ENCODE peak calls at places on chromosomes 4 and X, in nine cellular contexts. One of them, this sample, is unnamed.

GRCh38 chr4:87559090-87559837 is 30.1 kb upstream of the SPARCL1 start:
- DNase-seq in cardiac muscle cell: peak; percentile 24
- DNase-seq in left ventricle myocardium inferior: no peak
- DNase-seq in breast epithelium: peak; percentile 35
- DNase-seq in cardiac fibroblast: no peak
- DNase-seq in GM10248: no peak
- DNase-seq in CD4-positive, alpha-beta T cell: no peak
- DNase-seq in bronchial epithelial cell: no peak
- DNase-seq in endothelial cell: no peak
- DNase-seq in this sample: no peak

GRCh38 chr4:7324651-7325121 is 110.0 kb downstream of the PSAPL1 start:
- DNase-seq in cardiac muscle cell: no peak
- DNase-seq in endothelial cell: no peak
- DNase-seq in left ventricle myocardium inferior: no peak
- DNase-seq in GM10248: no peak
- DNase-seq in CD4-positive, alpha-beta T cell: no peak
- DNase-seq in breast epithelium: no peak
- DNase-seq in cardiac fibroblast: no peak
- DNase-seq in bronchial epithelial cell: no peak
- DNase-seq in this sample: no peak

GRCh38 chrX:117768861-117769604 is 347.6 kb downstream of the KLHL13 start:
- DNase-seq in endothelial cell: no peak
- DNase-seq in left ventricle myocardium inferior: no peak
- DNase-seq in bronchial epithelial cell: no peak
- DNase-seq in cardiac muscle cell: no peak
- DNase-seq in GM10248: no peak
- DNase-seq in CD4-positive, alpha-beta T cell: no peak
- DNase-seq in cardiac fibroblast: no peak
- DNase-seq in breast epithelium: no peak
- DNase-seq in this sample: no peak

GRCh38 chr4:165208322-165208652 is 926 bp downstream of the KLHL2 start:
- DNase-seq in CD4-positive, alpha-beta T cell: no peak
- DNase-seq in breast epithelium: peak; percentile 31
- DNase-seq in GM10248: no peak
- DNase-seq in cardiac muscle cell: no peak
- DNase-seq in cardiac fibroblast: no peak
- DNase-seq in bronchial epithelial cell: no peak
- DNase-seq in left ventricle myocardium inferior: no peak
- DNase-seq in endothelial cell: no peak
- DNase-seq in this sample: no peak

GRCh38 chr4:54586343-54586953 is 71.3 kb upstream of the KIT start:
- DNase-seq in bronchial epithelial cell: peak; percentile 47
- DNase-seq in CD4-positive, alpha-beta T cell: no peak
- DNase-seq in breast epithelium: no peak
- DNase-seq in cardiac muscle cell: no peak
- DNase-seq in left ventricle myocardium inferior: no peak
- DNase-seq in GM10248: no peak
- DNase-seq in cardiac fibroblast: peak; percentile 6
- DNase-seq in endothelial cell: no peak
- DNase-seq in this sample: no peak

GRCh38 chrX:126237524-126237923 is 71.4 kb upstream of the DCAF12L2 start:
- DNase-seq in GM10248: no peak
- DNase-seq in left ventricle myocardium inferior: no peak
- DNase-seq in cardiac fibroblast: no peak
- DNase-seq in cardiac muscle cell: no peak
- DNase-seq in CD4-positive, alpha-beta T cell: no peak
- DNase-seq in endothelial cell: no peak
- DNase-seq in bronchial epithelial cell: no peak
- DNase-seq in breast epithelium: no peak
- DNase-seq in this sample: no peak

GRCh38 chr4:174198396-174199179 is 84.9 kb downstream of the FBXO8 start:
- DNase-seq in CD4-positive, alpha-beta T cell: no peak
- DNase-seq in cardiac muscle cell: no peak
- DNase-seq in bronchial epithelial cell: peak; percentile 53
- DNase-seq in cardiac fibroblast: peak; percentile 96
- DNase-seq in GM10248: no peak
- DNase-seq in left ventricle myocardium inferior: no peak
- DNase-seq in endothelial cell: no peak
- DNase-seq in breast epithelium: no peak
- DNase-seq in this sample: no peak

GRCh38 chr4:129345680-129346079 is 249.7 kb downstream of the C4orf33 start:
- DNase-seq in bronchial epithelial cell: no peak
- DNase-seq in endothelial cell: no peak
- DNase-seq in cardiac muscle cell: no peak
- DNase-seq in GM10248: no peak
- DNase-seq in left ventricle myocardium inferior: no peak
- DNase-seq in CD4-positive, alpha-beta T cell: no peak
- DNase-seq in cardiac fibroblast: no peak
- DNase-seq in breast epithelium: no peak
- DNase-seq in this sample: no peak

GRCh38 chrX:17032351-17032750 is 85.9 kb downstream of the REPS2 start:
- DNase-seq in GM10248: no peak
- DNase-seq in cardiac fibroblast: peak; percentile 59
- DNase-seq in CD4-positive, alpha-beta T cell: no peak
- DNase-seq in left ventricle myocardium inferior: no peak
- DNase-seq in endothelial cell: no peak
- DNase-seq in bronchial epithelial cell: peak; percentile 75
- DNase-seq in breast epithelium: no peak
- DNase-seq in cardiac muscle cell: no peak
- DNase-seq in this sample: no peak

GRCh38 chr4:158162637-158163036 is 10.2 kb downstream of the GASK1B start:
- DNase-seq in breast epithelium: no peak
- DNase-seq in CD4-positive, alpha-beta T cell: no peak
- DNase-seq in left ventricle myocardium inferior: no peak
- DNase-seq in GM10248: no peak
- DNase-seq in cardiac muscle cell: no peak
- DNase-seq in cardiac fibroblast: peak; percentile 55
- DNase-seq in bronchial epithelial cell: no peak
- DNase-seq in endothelial cell: no peak
- DNase-seq in this sample: no peak

GRCh38 chr4:91256043-91256442 is 1047.7 kb upstream of the GRID2 start:
- DNase-seq in left ventricle myocardium inferior: no peak
- DNase-seq in cardiac muscle cell: no peak
- DNase-seq in cardiac fibroblast: no peak
- DNase-seq in GM10248: no peak
- DNase-seq in breast epithelium: no peak
- DNase-seq in endothelial cell: no peak
- DNase-seq in bronchial epithelial cell: no peak
- DNase-seq in CD4-positive, alpha-beta T cell: no peak
- DNase-seq in this sample: no peak

GRCh38 chr4:692771-693554 is 4.0 kb upstream of the SLC49A3 start:
- DNase-seq in left ventricle myocardium inferior: no peak
- DNase-seq in GM10248: no peak
- DNase-seq in cardiac muscle cell: no peak
- DNase-seq in breast epithelium: no peak
- DNase-seq in endothelial cell: no peak
- DNase-seq in CD4-positive, alpha-beta T cell: no peak
- DNase-seq in cardiac fibroblast: no peak
- DNase-seq in bronchial epithelial cell: no peak
- DNase-seq in this sample: no peak

GRCh38 chrX:139078761-139079160 is 367.2 kb upstream of the FGF13 start:
- DNase-seq in bronchial epithelial cell: no peak
- DNase-seq in endothelial cell: no peak
- DNase-seq in breast epithelium: no peak
- DNase-seq in cardiac fibroblast: no peak
- DNase-seq in cardiac muscle cell: no peak
- DNase-seq in CD4-positive, alpha-beta T cell: no peak
- DNase-seq in left ventricle myocardium inferior: no peak
- DNase-seq in GM10248: no peak
- DNase-seq in this sample: no peak

GRCh38 chr4:37666625-37667071 is 19.5 kb downstream of the RELL1 start:
- DNase-seq in CD4-positive, alpha-beta T cell: no peak
- DNase-seq in left ventricle myocardium inferior: no peak
- DNase-seq in GM10248: no peak
- DNase-seq in bronchial epithelial cell: peak; percentile 98
- DNase-seq in cardiac fibroblast: peak; percentile 96
- DNase-seq in endothelial cell: peak; percentile 18
- DNase-seq in cardiac muscle cell: no peak
- DNase-seq in breast epithelium: peak; percentile 42
- DNase-seq in this sample: no peak

GRCh38 chr4:102687373-102687981 is 73.3 kb downstream of the MANBA start:
- DNase-seq in cardiac muscle cell: no peak
- DNase-seq in GM10248: peak; percentile 56
- DNase-seq in bronchial epithelial cell: peak; percentile 97
- DNase-seq in breast epithelium: no peak
- DNase-seq in left ventricle myocardium inferior: no peak
- DNase-seq in cardiac fibroblast: peak; percentile 69
- DNase-seq in CD4-positive, alpha-beta T cell: no peak
- DNase-seq in endothelial cell: no peak
- DNase-seq in this sample: no peak

GRCh38 chr4:107094332-107094731 is 58.2 kb upstream of the DKK2 start:
- DNase-seq in endothelial cell: no peak
- DNase-seq in breast epithelium: no peak
- DNase-seq in cardiac muscle cell: peak; percentile 7
- DNase-seq in cardiac fibroblast: peak; percentile 65
- DNase-seq in left ventricle myocardium inferior: no peak
- DNase-seq in GM10248: peak; percentile 27
- DNase-seq in bronchial epithelial cell: peak; percentile 57
- DNase-seq in CD4-positive, alpha-beta T cell: no peak
- DNase-seq in this sample: no peak
- TF ChIP-seq CTCF in endothelial cell: no peak
- TF ChIP-seq CTCF in breast epithelium: no peak
- TF ChIP-seq CTCF in cardiac muscle cell: peak; percentile 39
- TF ChIP-seq CTCF in cardiac fibroblast: peak; percentile 57
- TF ChIP-seq CTCF in left ventricle myocardium inferior: no peak
- TF ChIP-seq CTCF in GM10248: no peak
- TF ChIP-seq CTCF in bronchial epithelial cell: peak; percentile 68
- TF ChIP-seq CTCF in CD4-positive, alpha-beta T cell: no peak
- TF ChIP-seq CTCF in this sample: no peak

DNA sequence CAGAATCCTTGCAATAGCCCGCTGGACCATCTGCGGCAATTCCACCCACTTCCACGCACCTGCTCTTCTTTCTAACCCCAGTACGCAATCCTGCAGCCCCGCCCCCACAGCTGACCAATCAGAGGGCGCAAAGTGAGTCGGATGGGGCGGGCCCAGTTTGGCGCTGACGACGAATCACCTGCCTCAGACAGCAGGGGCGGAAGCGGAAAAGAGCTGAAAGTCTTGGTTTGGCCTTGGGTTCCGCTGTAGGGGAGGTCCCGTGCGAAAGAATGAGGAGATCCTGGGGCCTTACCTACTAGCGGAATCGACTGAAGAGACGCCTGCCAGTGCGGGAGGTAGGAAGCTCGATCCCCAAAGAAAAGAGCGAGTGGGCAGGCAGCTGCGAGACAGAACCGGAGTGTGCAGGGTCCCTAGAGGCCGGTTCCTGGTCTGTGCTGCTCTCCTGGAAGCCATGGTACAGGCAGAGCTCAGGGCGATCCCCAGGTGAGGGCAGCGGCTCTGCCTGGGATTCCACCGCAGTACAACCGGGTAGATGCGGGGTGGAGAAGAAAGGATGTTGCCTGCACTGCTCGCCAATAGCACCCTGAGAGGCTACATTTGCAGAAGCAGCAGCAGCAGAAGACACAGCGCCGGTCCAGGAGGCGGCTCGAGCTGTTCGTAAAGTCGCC is at the start of gene TMEM184C:
- DNase-seq in cardiac muscle cell: peak; percentile 98
- DNase-seq in endothelial cell: peak; percentile 95
- DNase-seq in left ventricle myocardium inferior: peak; percentile 99
- DNase-seq in GM10248: peak; percentile 93
- DNase-seq in bronchial epithelial cell: peak; percentile 89
- DNase-seq in CD4-positive, alpha-beta T cell: peak; percentile 99
- DNase-seq in cardiac fibroblast: peak; percentile 95
- DNase-seq in breast epithelium: peak; percentile 98
- DNase-seq in this sample: peak; percentile 95
- TF ChIP-seq CTCF in cardiac muscle cell: no peak
- TF ChIP-seq CTCF in endothelial cell: no peak
- TF ChIP-seq CTCF in left ventricle myocardium inferior: no peak
- TF ChIP-seq CTCF in GM10248: no peak
- TF ChIP-seq CTCF in bronchial epithelial cell: peak; percentile 31
- TF ChIP-seq CTCF in CD4-positive, alpha-beta T cell: no peak
- TF ChIP-seq CTCF in cardiac fibroblast: no peak
- TF ChIP-seq CTCF in breast epithelium: peak; percentile 10
- TF ChIP-seq CTCF in this sample: no peak

DNA sequence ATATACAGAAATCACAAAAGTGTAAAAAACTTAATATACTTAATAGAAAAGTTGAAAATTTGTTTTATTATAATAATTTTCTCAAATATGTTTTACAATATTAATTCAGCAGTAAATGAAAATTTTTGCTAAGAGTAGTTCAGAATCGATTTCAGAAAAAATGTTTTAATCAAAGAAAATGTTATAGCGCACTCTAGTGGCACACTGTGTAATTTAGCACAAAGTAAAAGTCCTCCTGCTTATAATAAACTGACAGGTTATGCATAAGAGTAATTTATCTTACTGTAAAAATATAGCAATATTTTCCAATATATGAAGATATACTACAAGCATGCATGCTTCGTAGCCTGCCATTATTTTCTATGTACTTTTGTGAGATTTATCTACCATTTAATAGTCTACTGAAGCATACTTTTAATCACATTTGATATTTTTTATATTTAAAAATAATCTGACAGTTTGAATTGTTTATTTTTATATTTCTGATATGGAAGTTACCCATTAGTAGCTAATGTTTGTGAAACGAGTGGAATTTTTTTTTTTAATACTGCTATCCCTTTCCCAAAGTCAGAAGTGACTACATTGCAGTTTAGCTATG is 217.9 kb upstream of the KLHL4 start:
- DNase-seq in endothelial cell: no peak
- DNase-seq in cardiac fibroblast: peak; percentile 39
- DNase-seq in cardiac muscle cell: peak; percentile 54
- DNase-seq in bronchial epithelial cell: peak; percentile 11
- DNase-seq in left ventricle myocardium inferior: no peak
- DNase-seq in GM10248: peak; percentile 1
- DNase-seq in CD4-positive, alpha-beta T cell: no peak
- DNase-seq in breast epithelium: no peak
- DNase-seq in this sample: no peak
- TF ChIP-seq CTCF in endothelial cell: peak; percentile 54
- TF ChIP-seq CTCF in cardiac fibroblast: peak; percentile 23
- TF ChIP-seq CTCF in cardiac muscle cell: peak; percentile 46
- TF ChIP-seq CTCF in bronchial epithelial cell: no peak
- TF ChIP-seq CTCF in left ventricle myocardium inferior: peak; percentile 53
- TF ChIP-seq CTCF in GM10248: peak; percentile 44
- TF ChIP-seq CTCF in CD4-positive, alpha-beta T cell: no peak
- TF ChIP-seq CTCF in breast epithelium: peak; percentile 18
- TF ChIP-seq CTCF in this sample: peak; percentile 87

DNA sequence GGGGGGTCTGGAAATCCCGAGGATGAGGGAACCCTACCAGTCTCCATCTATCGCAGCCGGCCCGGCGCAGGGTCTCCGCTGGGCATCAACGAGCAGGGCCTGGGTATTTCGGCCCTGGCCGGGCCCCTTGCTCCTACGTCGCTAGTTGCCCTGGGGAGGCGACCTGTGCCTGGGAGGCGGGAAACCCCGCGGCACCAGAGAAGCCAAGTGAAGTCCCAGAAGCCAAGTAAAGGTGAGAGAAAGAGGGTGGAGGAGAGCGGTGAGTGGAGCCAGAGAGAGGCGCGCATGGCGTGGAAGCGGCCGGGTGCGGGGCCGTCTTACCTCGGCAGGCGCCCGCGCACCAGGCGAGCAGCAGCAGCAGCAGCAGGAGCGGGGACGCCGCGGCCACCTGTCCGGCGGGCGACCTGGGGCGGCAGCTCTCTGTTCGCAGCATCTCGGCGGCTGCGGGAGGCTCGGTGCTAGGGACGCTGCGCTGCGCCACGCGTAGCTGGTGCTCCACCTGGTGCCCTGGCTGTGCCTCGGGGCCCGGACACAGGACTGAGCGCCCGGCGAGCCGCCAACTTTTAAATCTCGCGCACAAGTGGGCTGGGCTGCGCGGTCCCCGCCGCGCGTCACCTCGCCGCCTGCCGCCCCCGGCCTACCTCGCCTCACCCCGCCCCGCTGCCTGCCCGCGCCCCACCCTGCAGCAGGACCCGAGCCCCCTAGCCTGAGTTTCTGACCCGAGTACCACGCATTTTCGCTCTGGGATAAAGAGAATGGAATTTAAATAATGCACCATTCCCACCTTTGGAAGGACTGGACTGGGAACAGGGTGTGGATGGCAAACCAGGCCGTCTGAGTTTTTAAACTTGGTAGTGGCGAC is at the start of gene NMU:
- DNase-seq in endothelial cell: peak; percentile 48
- DNase-seq in GM10248: peak; percentile 55
- DNase-seq in CD4-positive, alpha-beta T cell: no peak
- DNase-seq in cardiac fibroblast: peak; percentile 12
- DNase-seq in cardiac muscle cell: peak; percentile 70
- DNase-seq in breast epithelium: no peak
- DNase-seq in bronchial epithelial cell: peak; percentile 34
- DNase-seq in left ventricle myocardium inferior: peak; percentile 27
- DNase-seq in this sample: peak; percentile 23
- TF ChIP-seq CTCF in endothelial cell: no peak
- TF ChIP-seq CTCF in GM10248: peak; percentile 26
- TF ChIP-seq CTCF in CD4-positive, alpha-beta T cell: no peak
- TF ChIP-seq CTCF in cardiac fibroblast: no peak
- TF ChIP-seq CTCF in cardiac muscle cell: no peak
- TF ChIP-seq CTCF in breast epithelium: no peak
- TF ChIP-seq CTCF in bronchial epithelial cell: peak; percentile 49
- TF ChIP-seq CTCF in left ventricle myocardium inferior: no peak
- TF ChIP-seq CTCF in this sample: peak; percentile 11

This sample was measured in neural crest cell.